ENCODE peak calls at places on chromosome 7, in five cellular contexts. E is sigmoid colon, U is brain microvascular endothelial cell, R is fibroblast of the aortic adventitia, S is suprapubic skin. B is an unnamed sample.

GRCh38 chr7:80481196-80481884 is 30.5 kb downstream of the GNAT3 start:
- DNase-seq in E (no peak), U (peak), R (peak), S (no peak), B (peak)

GRCh38 chr7:135803143-135803542 is 54.5 kb upstream of the FAM180A start:
- DNase-seq in E (no peak), U (no peak), R (no peak), S (no peak), B (no peak)

GRCh38 chr7:44982970-44983369 is 4.2 kb upstream of the MYO1G start:
- DNase-seq in E (no peak), U (no peak), R (no peak), S (no peak), B (no peak)

GRCh38 chr7:151229249-151229648 is 2.2 kb upstream of the ABCF2 start:
- DNase-seq in E (no peak), U (no peak), R (no peak), S (no peak), B (no peak)

GRCh38 chr7:117645456-117646181 is 165.8 kb downstream of the CFTR start:
- DNase-seq in E (no peak), U (peak), R (peak), S (no peak), B (peak)

GRCh38 chr7:4782333-4783291 is 7.2 kb downstream of the AP5Z1 start:
- DNase-seq in E (no peak), U (no peak), R (no peak), S (no peak), B (no peak)

GRCh38 chr7:7681191-7681935 is 37.0 kb downstream of the RPA3 start:
- DNase-seq in E (no peak), U (peak), R (peak), S (no peak), B (peak)

GRCh38 chr7:4282434-4283223 is 399.5 kb upstream of the FOXK1 start:
- DNase-seq in E (no peak), U (peak), R (no peak), S (peak), B (no peak)

GRCh38 chr7:37311282-37311868 is 137.3 kb downstream of the ELMO1 start:
- DNase-seq in E (no peak), U (no peak), R (no peak), S (no peak), B (no peak)

GRCh38 chr7:26097837-26098668 is 53.9 kb upstream of the NFE2L3 start:
- DNase-seq in E (no peak), U (peak), R (no peak), S (no peak), B (no peak)

GRCh38 chr7:128167316-128167691 is 73.8 kb upstream of the LEP start:
- DNase-seq in E (no peak), U (peak), R (peak), S (no peak), B (peak)

GRCh38 chr7:19362099-19362498 is 216.9 kb upstream of the FERD3L start:
- DNase-seq in E (no peak), U (peak), R (peak), S (no peak), B (peak)

GRCh38 chr7:20661884-20662283 is 46.4 kb downstream of the ABCB5 start:
- DNase-seq in E (no peak), U (no peak), R (no peak), S (no peak), B (no peak)

GRCh38 chr7:86972072-86972471 is 87.4 kb downstream of the ELAPOR2 start:
- DNase-seq in E (no peak), U (no peak), R (no peak), S (no peak), B (no peak)

GRCh38 chr7:74040101-74040790 is 12.3 kb downstream of the ELN start:
- DNase-seq in E (no peak), U (no peak), R (no peak), S (no peak), B (peak)
- H3K4me3 ChIP-seq in E (no peak), U (no peak), R (no peak), S (no peak), B (no peak)

GRCh38 chr7:154794147-154794780 is 208.7 kb downstream of the PAXIP1 start:
- DNase-seq in E (no peak), U (no peak), R (no peak), S (no peak), B (no peak)
- TF ChIP-seq CTCF in E (no peak), U (no peak), R (no peak), S (peak), B (no peak)

GRCh38 chr7:30186725-30187124 is 51.9 kb downstream of the MTURN start:
- DNase-seq in E (no peak), U (no peak), R (no peak), S (no peak), B (no peak)

GRCh38 chr7:30182186-30182585 is 47.4 kb downstream of the MTURN start:
- DNase-seq in E (no peak), U (no peak), R (no peak), S (no peak), B (no peak)

GRCh38 chr7:30181211-30181610 is 46.4 kb downstream of the MTURN start:
- DNase-seq in E (peak), U (no peak), R (no peak), S (no peak), B (no peak)

GRCh38 chr7:30183712-30184372 is 49.1 kb downstream of the MTURN start:
- DNase-seq in E (no peak), U (no peak), R (no peak), S (no peak), B (no peak)

GRCh38 chr7:30184804-30185487 is 50.2 kb downstream of the MTURN start:
- DNase-seq in E (peak), U (no peak), R (no peak), S (no peak), B (peak)
- H3K4me3 ChIP-seq in E (no peak), U (no peak), R (no peak), S (no peak), B (no peak)

GRCh38 chr7:42074079-42074478 is 162.9 kb downstream of the GLI3 start:
- DNase-seq in E (no peak), U (no peak), R (no peak), S (no peak), B (no peak)

GRCh38 chr7:42070068-42070467 is 166.9 kb downstream of the GLI3 start:
- DNase-seq in E (no peak), U (peak), R (peak), S (no peak), B (peak)

GRCh38 chr7:42069625-42070024 is 167.4 kb downstream of the GLI3 start:
- DNase-seq in E (no peak), U (no peak), R (no peak), S (no peak), B (no peak)

GRCh38 chr7:42068554-42069280 is 168.3 kb downstream of the GLI3 start:
- DNase-seq in E (no peak), U (no peak), R (no peak), S (no peak), B (no peak)

DNA sequence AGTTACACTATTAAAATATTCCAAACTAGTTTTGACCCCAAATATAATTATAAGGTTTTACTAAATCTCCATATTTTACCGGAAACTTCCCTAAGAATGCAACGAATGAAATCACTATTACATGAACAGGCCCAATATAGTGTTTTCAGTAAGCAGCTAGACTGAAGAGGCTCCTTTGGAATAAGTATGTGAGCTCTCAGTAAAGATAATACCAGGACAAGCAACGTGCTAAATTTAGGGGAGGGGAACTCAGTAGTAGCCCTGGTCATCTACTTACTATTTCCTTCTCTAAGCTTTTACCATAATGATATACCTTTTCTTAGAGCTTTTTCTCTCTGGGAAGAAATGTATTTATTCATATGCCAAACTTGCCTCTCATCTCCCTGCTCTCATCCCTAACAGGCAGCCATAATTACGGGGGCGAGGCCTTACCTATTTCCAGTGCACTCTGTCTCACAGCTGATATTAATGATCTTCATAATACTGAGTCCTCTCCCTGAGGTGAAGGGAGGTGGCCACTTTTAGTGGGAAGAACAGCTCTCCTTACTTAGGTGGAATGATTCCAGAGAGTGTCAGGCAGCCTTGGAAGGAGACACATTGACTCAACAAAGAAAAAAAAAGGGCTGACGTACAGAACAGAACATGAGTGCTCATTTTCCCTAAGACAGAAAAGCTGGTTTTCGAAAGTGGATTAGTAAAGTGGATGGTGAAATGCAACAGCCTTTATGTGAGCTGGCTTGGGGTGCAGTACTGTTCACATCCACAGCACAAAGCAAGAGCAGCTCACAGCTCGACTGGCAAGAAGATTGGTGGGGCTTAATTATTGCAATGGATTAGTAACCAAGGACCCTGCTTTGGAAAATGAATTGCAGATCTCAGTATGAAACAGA is 165.4 kb downstream of the GLI3 start:
- DNase-seq in E (no peak), U (no peak), R (peak), S (no peak), B (peak)
- TF ChIP-seq CTCF in E (peak), U (peak), R (peak), S (peak), B (peak)

GRCh38 chr7:100490483-100491191 is 6.9 kb downstream of the NYAP1 start:
- DNase-seq in E (no peak), U (no peak), R (no peak), S (no peak), B (no peak)
- H3K4me3 ChIP-seq in E (no peak), U (no peak), R (no peak), S (no peak), B (no peak)